ENCODE peak calls at places on chromosomes 7 and 10, in eight cellular contexts. One of them, this sample, is unnamed.

GRCh38 chr10:29535778-29536459 is 98.9 kb downstream of the SVIL start:
- DNase-seq in cardiac fibroblast: no peak
- DNase-seq in SIG-M5: no peak
- DNase-seq in C1 segment of cervical spinal cord: no peak
- DNase-seq in astrocyte of the spinal cord: no peak
- DNase-seq in T-helper 2 cell: no peak
- DNase-seq in T1000: no peak
- DNase-seq in Daoy: no peak
- DNase-seq in this sample: no peak

GRCh38 chr10:62788861-62789467 is 15.6 kb upstream of the ADO start:
- DNase-seq in astrocyte of the spinal cord: peak
- DNase-seq in cardiac fibroblast: peak
- DNase-seq in C1 segment of cervical spinal cord: no peak
- DNase-seq in SIG-M5: no peak
- DNase-seq in T1000: no peak
- DNase-seq in Daoy: no peak
- DNase-seq in T-helper 2 cell: no peak
- DNase-seq in this sample: peak

GRCh38 chr7:120740348-120740747 is 117.6 kb downstream of the TSPAN12 start:
- DNase-seq in cardiac fibroblast: peak
- DNase-seq in Daoy: peak
- DNase-seq in T1000: no peak
- DNase-seq in astrocyte of the spinal cord: peak
- DNase-seq in SIG-M5: no peak
- DNase-seq in C1 segment of cervical spinal cord: no peak
- DNase-seq in T-helper 2 cell: no peak
- DNase-seq in this sample: no peak

GRCh38 chr10:62623223-62623622 is 181.3 kb upstream of the ADO start:
- DNase-seq in C1 segment of cervical spinal cord: no peak
- DNase-seq in cardiac fibroblast: no peak
- DNase-seq in T-helper 2 cell: no peak
- DNase-seq in astrocyte of the spinal cord: no peak
- DNase-seq in SIG-M5: no peak
- DNase-seq in T1000: no peak
- DNase-seq in Daoy: no peak
- DNase-seq in this sample: no peak

GRCh38 chr7:27030393-27031001 is 65.3 kb downstream of the HOXA1 start:
- DNase-seq in Daoy: no peak
- DNase-seq in C1 segment of cervical spinal cord: no peak
- DNase-seq in SIG-M5: no peak
- DNase-seq in T1000: no peak
- DNase-seq in astrocyte of the spinal cord: no peak
- DNase-seq in cardiac fibroblast: no peak
- DNase-seq in T-helper 2 cell: no peak
- DNase-seq in this sample: no peak

GRCh38 chr10:125054216-125054615 is 106.1 kb downstream of the CTBP2 start:
- DNase-seq in T-helper 2 cell: no peak
- DNase-seq in C1 segment of cervical spinal cord: no peak
- DNase-seq in T1000: no peak
- DNase-seq in astrocyte of the spinal cord: no peak
- DNase-seq in SIG-M5: no peak
- DNase-seq in Daoy: no peak
- DNase-seq in cardiac fibroblast: no peak
- DNase-seq in this sample: no peak

GRCh38 chr7:26653430-26653911 is 210.9 kb downstream of the SKAP2 start:
- DNase-seq in T-helper 2 cell: no peak
- DNase-seq in C1 segment of cervical spinal cord: no peak
- DNase-seq in Daoy: peak
- DNase-seq in SIG-M5: no peak
- DNase-seq in cardiac fibroblast: peak
- DNase-seq in astrocyte of the spinal cord: no peak
- DNase-seq in T1000: no peak
- DNase-seq in this sample: no peak

GRCh38 chr10:5413012-5413938 is 918 bp downstream of the NET1 start:
- DNase-seq in astrocyte of the spinal cord: peak
- DNase-seq in T1000: no peak
- DNase-seq in C1 segment of cervical spinal cord: peak
- DNase-seq in T-helper 2 cell: no peak
- DNase-seq in cardiac fibroblast: peak
- DNase-seq in SIG-M5: no peak
- DNase-seq in Daoy: peak
- DNase-seq in this sample: no peak

GRCh38 chr10:23693398-23693797 is 254.5 kb downstream of the OTUD1 start:
- DNase-seq in cardiac fibroblast: peak
- DNase-seq in Daoy: peak
- DNase-seq in astrocyte of the spinal cord: no peak
- DNase-seq in SIG-M5: no peak
- DNase-seq in T-helper 2 cell: peak
- DNase-seq in C1 segment of cervical spinal cord: no peak
- DNase-seq in T1000: no peak
- DNase-seq in this sample: no peak

GRCh38 chr10:126972622-126973414 is 67.6 kb downstream of the DOCK1 start:
- DNase-seq in C1 segment of cervical spinal cord: no peak
- DNase-seq in T1000: peak
- DNase-seq in astrocyte of the spinal cord: peak
- DNase-seq in SIG-M5: no peak
- DNase-seq in T-helper 2 cell: no peak
- DNase-seq in Daoy: peak
- DNase-seq in cardiac fibroblast: peak
- DNase-seq in this sample: no peak